ENCODE peak calls at places on chromosomes 5 and 9, in six cellular contexts. P is ovary, G is tibial nerve, R is sigmoid colon, F is transverse colon, M is suprapubic skin. J is an unnamed sample.

GRCh38 chr9:93120846-93121315 is 13.2 kb downstream of the NINJ1 start:
- DNase-seq in F (no peak), P (no peak), R (peak), G (no peak), M (peak), J (no peak)

GRCh38 chr9:100668024-100668423 is 90.1 kb downstream of the CAVIN4 start:
- DNase-seq in M (no peak), R (no peak), G (no peak), F (no peak), P (no peak), J (no peak)

GRCh38 chr9:77177894-77178794 is 810 bp downstream of the VPS13A start:
- DNase-seq in R (peak), P (peak), G (no peak), F (peak), M (peak), J (peak)

GRCh38 chr5:96940586-96940985 is 4.7 kb downstream of the LNPEP start:
- DNase-seq in R (no peak), F (no peak), M (no peak), G (no peak), P (no peak), J (no peak)

GRCh38 chr9:3699868-3700267 is 174.1 kb upstream of the RFX3 start:
- DNase-seq in R (no peak), P (no peak), F (no peak), M (no peak), G (no peak), J (no peak)

GRCh38 chr5:133675376-133676154 is 63.2 kb upstream of the FSTL4 start:
- DNase-seq in M (no peak), P (no peak), R (peak), G (no peak), F (no peak), J (no peak)

GRCh38 chr5:111173476-111173875 is 50.7 kb upstream of the CAMK4 start:
- DNase-seq in P (no peak), M (no peak), G (no peak), R (no peak), F (no peak), J (no peak)

GRCh38 chr9:135907006-135907434 is 326 bp downstream of the CAMSAP1 start:
- DNase-seq in M (peak), F (peak), P (no peak), R (peak), G (no peak), J (no peak)

GRCh38 chr5:51345106-51345505 is 38.1 kb upstream of the ISL1 start:
- DNase-seq in R (no peak), M (no peak), F (no peak), G (no peak), P (no peak), J (no peak)

GRCh38 chr5:157236423-157236822 is 29.5 kb upstream of the CYFIP2 start:
- DNase-seq in P (no peak), G (no peak), R (no peak), F (no peak), M (no peak), J (no peak)

GRCh38 chr5:92215116-92215515 is 832.0 kb upstream of the ARRDC3 start:
- DNase-seq in R (no peak), M (no peak), P (no peak), F (no peak), G (no peak), J (no peak)

GRCh38 chr5:320524-321232 is 836 bp upstream of the AHRR start:
- DNase-seq in P (no peak), G (no peak), R (no peak), F (no peak), M (peak), J (no peak)

GRCh38 chr5:122515709-122516431 is 203.8 kb downstream of the SNCAIP start:
- DNase-seq in R (peak), M (no peak), P (peak), G (peak), F (peak), J (peak)

GRCh38 chr5:160291467-160291866 is 20.9 kb downstream of the CCNJL start:
- DNase-seq in R (no peak), M (no peak), F (no peak), P (no peak), G (no peak), J (peak)

GRCh38 chr5:160296496-160296895 is 15.9 kb downstream of the CCNJL start:
- DNase-seq in M (no peak), R (no peak), G (no peak), F (no peak), P (no peak), J (peak)

GRCh38 chr5:160297004-160297403 is 15.4 kb downstream of the CCNJL start:
- DNase-seq in R (no peak), P (no peak), F (no peak), G (no peak), M (no peak), J (no peak)

GRCh38 chr5:160293386-160293785 is 19.0 kb downstream of the CCNJL start:
- DNase-seq in M (no peak), R (no peak), G (no peak), P (no peak), F (no peak), J (peak)

DNA sequence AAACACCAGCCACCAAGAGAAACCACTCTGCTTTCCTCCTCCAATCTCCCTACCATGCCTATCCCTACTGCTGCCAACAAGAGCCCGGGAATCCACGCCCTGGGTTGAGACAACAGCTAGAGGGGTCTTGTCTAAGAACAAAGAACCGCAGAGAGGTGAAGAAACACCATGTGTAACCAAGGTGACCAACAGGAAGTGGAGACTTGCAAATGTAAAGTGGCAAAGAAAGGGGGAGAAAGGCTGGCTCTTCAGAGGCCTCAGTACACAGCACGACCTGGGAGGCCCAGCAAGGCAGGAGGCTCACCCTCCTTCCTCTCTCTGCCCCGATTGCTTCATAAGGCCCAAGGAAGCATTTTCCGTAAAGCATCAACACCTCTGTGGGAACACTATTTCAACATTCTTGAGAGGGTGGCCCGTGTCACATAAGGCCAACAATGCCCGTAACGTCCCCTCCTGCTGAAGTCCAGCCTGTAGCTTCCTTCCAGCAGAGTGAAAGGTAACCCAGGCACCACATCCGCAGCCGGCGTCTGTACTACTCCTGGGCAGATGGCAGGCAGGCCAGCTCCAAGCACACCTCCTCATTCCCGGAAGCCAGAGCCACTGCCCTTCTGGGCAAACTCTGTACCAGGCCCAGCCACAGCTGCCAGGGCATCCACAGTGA is 18.3 kb downstream of the CCNJL start:
- DNase-seq in P (no peak), M (no peak), F (no peak), G (no peak), R (no peak), J (peak)
- TF ChIP-seq EP300 in P (no peak), M (no peak), F (no peak), G (no peak), R (no peak), J (no peak)

DNA sequence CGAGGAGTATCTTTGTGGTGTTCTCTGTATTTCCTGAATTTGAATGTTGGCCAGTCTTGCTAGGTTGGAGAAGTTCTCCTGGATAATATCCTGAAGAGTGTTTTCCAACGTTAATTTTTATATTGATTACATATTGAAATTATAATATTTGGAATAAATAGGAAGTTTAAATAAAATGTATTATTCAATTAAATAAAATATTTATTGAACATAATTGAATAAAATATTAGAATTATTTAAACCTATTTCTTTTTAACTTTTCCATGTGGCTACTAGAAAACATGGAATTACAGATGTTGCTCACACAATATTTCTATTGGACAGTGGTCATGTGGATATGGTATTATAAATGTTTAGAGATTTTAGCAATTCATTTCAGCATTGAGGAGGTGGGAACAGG is 170.8 kb upstream of the FST start:
- DNase-seq in F (no peak), M (no peak), R (no peak), P (no peak), G (no peak), J (no peak)
- TF ChIP-seq EP300 in F (no peak), M (no peak), R (no peak), P (no peak), G (no peak), J (no peak)

GRCh38 chr5:124651663-124652513 is 94.6 kb downstream of the ZNF608 start:
- DNase-seq in P (peak), M (peak), G (peak), R (peak), F (peak), J (peak)
- TF ChIP-seq EP300 in P (no peak), M (no peak), G (peak), R (no peak), F (no peak), J (no peak)

GRCh38 chr9:35489313-35490154 is at the start of gene RUSC2:
- DNase-seq in R (peak), F (peak), G (peak), M (peak), P (peak), J (peak)
- TF ChIP-seq EP300 in R (no peak), F (peak), G (no peak), M (no peak), P (no peak), J (no peak)

DNA sequence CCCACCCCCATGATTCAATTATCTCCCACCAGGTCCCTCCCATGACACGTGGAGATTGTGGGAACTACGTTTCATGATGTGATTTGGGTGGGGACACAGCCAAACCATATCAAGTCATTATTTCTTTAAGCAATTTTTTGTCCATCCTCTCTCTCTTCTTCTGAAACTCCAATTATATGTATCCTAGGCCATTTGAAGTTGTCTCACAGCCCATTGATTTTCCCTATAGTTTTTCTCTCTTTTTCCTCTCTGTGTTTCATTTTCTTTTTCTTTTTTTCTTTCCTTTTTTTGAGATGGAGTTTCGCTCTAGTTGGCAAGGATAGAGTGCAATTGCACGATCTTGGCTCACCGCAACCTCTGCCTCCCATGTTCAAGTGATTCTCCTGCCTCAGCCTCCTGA is 101.9 kb upstream of the CXCL14 start:
- DNase-seq in G (no peak), M (no peak), P (no peak), F (no peak), R (no peak), J (no peak)
- TF ChIP-seq EP300 in G (no peak), M (no peak), P (no peak), F (no peak), R (no peak), J (no peak)

J was measured in stomach.